ENCODE peak calls at places on chromosomes 13 and 19, in nine cellular contexts. D is nucleus accumbens; V is neural crest cell; Q is lower lobe of right lung; A is T-helper 9 cell; B is OCI-M1; L is activated gamma-delta T cell treated with anti-CD3 and anti-CD28 coated beads, Interleukin-2, amount 50 U/mL, for 16 hours; P is HepG2; I is MV-4-11. C is an unnamed sample.
A peak's percentile ranks its signal among the peaks of the same experiment; 100 is the strongest.

GRCh38 chr19:6510618-6511017 is 8.5 kb upstream of the TUBB4A start:
- DNase-seq in P (no peak), I (no peak), D (no peak), B (no peak), A (no peak), V (no peak), L (no peak), Q (no peak), C (no peak)

GRCh38 chr13:44155422-44156293 is 218.0 kb upstream of the SERP2 start:
- DNase-seq in A (no peak), Q (peak; percentile 56), I (peak; percentile 45), B (no peak), D (peak; percentile 18), L (no peak), P (no peak), V (no peak), C (peak; percentile 59)

GRCh38 chr13:98576963-98577822 is at the start of gene STK24:
- DNase-seq in I (peak; percentile 55), A (peak; percentile 52), D (peak; percentile 52), B (peak; percentile 82), Q (peak; percentile 75), V (peak; percentile 59), L (peak; percentile 41), P (peak; percentile 34), C (peak; percentile 53)

GRCh38 chr19:18469245-18470107 is 31.5 kb upstream of the ISYNA1 start:
- DNase-seq in P (peak; percentile 85), I (peak; percentile 33), L (peak; percentile 42), Q (peak; percentile 77), A (peak; percentile 63), B (peak; percentile 62), D (peak; percentile 48), V (peak; percentile 78), C (peak; percentile 20)

GRCh38 chr19:49432141-49433073 is 7.2 kb downstream of the GFY start:
- DNase-seq in V (no peak), L (no peak), P (no peak), I (no peak), A (no peak), B (no peak), D (no peak), Q (no peak), C (no peak)

GRCh38 chr13:31267126-31267784 is 67.5 kb downstream of the B3GLCT start:
- DNase-seq in B (no peak), A (no peak), V (no peak), L (no peak), P (no peak), I (no peak), D (no peak), Q (no peak), C (no peak)

GRCh38 chr19:54178581-54179261 is 5.8 kb upstream of the TMC4 start:
- DNase-seq in A (no peak), I (no peak), B (peak; percentile 29), V (no peak), L (no peak), Q (no peak), P (no peak), D (peak; percentile 16), C (no peak)

GRCh38 chr19:8310342-8311055 is 2.3 kb upstream of the CD320 start:
- DNase-seq in Q (peak; percentile 20), A (no peak), P (no peak), L (no peak), I (peak; percentile 62), B (no peak), V (no peak), D (no peak), C (no peak)

GRCh38 chr13:26855921-26856320 is 95.3 kb upstream of the GPR12 start:
- DNase-seq in P (no peak), V (no peak), A (no peak), Q (no peak), L (no peak), B (no peak), I (no peak), D (peak; percentile 16), C (peak; percentile 84)

GRCh38 chr13:42102961-42103688 is 54.7 kb downstream of the DGKH start:
- DNase-seq in V (no peak), P (no peak), B (no peak), A (no peak), L (no peak), Q (no peak), D (no peak), I (no peak), C (no peak)

GRCh38 chr19:42150353-42150752 is 18.1 kb upstream of the POU2F2 start:
- DNase-seq in Q (no peak), P (no peak), L (no peak), A (no peak), B (no peak), V (no peak), I (no peak), D (no peak), C (no peak)

GRCh38 chr19:8084152-8084551 is 31.6 kb downstream of the CCL25 start:
- DNase-seq in L (no peak), V (no peak), P (no peak), A (no peak), I (no peak), D (no peak), Q (no peak), B (no peak), C (no peak)

GRCh38 chr19:13366529-13367143 is 139.6 kb downstream of the CACNA1A start:
- DNase-seq in I (no peak), L (no peak), V (peak; percentile 29), A (no peak), P (no peak), Q (no peak), B (peak; percentile 24), D (no peak), C (no peak)

GRCh38 chr13:69633044-69633443 is 474.6 kb upstream of the ATXN8OS start:
- DNase-seq in B (no peak), V (no peak), D (no peak), I (no peak), L (no peak), A (no peak), P (no peak), Q (no peak), C (no peak)

GRCh38 chr13:25112856-25113255 is 16.9 kb downstream of the PABPC3 start:
- DNase-seq in I (no peak), Q (no peak), P (no peak), B (no peak), A (no peak), D (no peak), L (no peak), V (no peak), C (peak; percentile 15)

GRCh38 chr13:74869846-74870245 is 612.1 kb downstream of the TBC1D4 start:
- DNase-seq in L (no peak), V (no peak), B (peak; percentile 31), P (no peak), A (no peak), Q (no peak), I (no peak), D (no peak), C (no peak)

GRCh38 chr13:101267656-101268055 is 148.7 kb downstream of the NALCN start:
- DNase-seq in V (no peak), Q (no peak), A (no peak), I (no peak), B (no peak), D (no peak), L (no peak), P (no peak), C (no peak)

GRCh38 chr13:99802416-99802815 is 169.2 kb downstream of the ZIC5 start:
- DNase-seq in Q (no peak), I (no peak), B (no peak), V (no peak), A (no peak), P (no peak), L (no peak), D (no peak), C (no peak)

GRCh38 chr13:100051070-100051469 is 37.8 kb upstream of the PCCA start:
- DNase-seq in L (no peak), Q (no peak), D (no peak), B (no peak), V (no peak), A (no peak), P (no peak), I (no peak), C (no peak)

GRCh38 chr13:107299717-107300116 is 731.8 kb upstream of the ARGLU1 start:
- DNase-seq in A (no peak), P (no peak), L (no peak), V (no peak), I (no peak), D (no peak), B (no peak), Q (no peak), C (no peak)